ENCODE peak calls at places on chromosomes 13 and 19, in six cellular contexts. One of them, this sample, is unnamed.
A peak's percentile ranks its signal among the peaks of the same experiment; 100 is the strongest.

GRCh38 chr19:4988770-4989251 is 19.9 kb downstream of the KDM4B start:
- ATAC-seq in GM12878: no peak
- ATAC-seq in A549: peak; percentile 69
- ATAC-seq in upper lobe of left lung: peak; percentile 92
- ATAC-seq in HepG2: no peak
- ATAC-seq in K562: no peak
- ATAC-seq in this sample: peak; percentile 92

GRCh38 chr13:33927315-33927714 is 109.4 kb downstream of the RFC3 start:
- ATAC-seq in HepG2: no peak
- ATAC-seq in K562: no peak
- ATAC-seq in upper lobe of left lung: no peak
- ATAC-seq in A549: no peak
- ATAC-seq in GM12878: no peak
- ATAC-seq in this sample: peak; percentile 77

GRCh38 chr13:62158520-62158919 is 742.9 kb upstream of the PCDH20 start:
- ATAC-seq in GM12878: no peak
- ATAC-seq in HepG2: no peak
- ATAC-seq in upper lobe of left lung: no peak
- ATAC-seq in K562: no peak
- ATAC-seq in A549: no peak
- ATAC-seq in this sample: no peak

GRCh38 chr13:99218969-99219368 is 18.3 kb downstream of the UBAC2 start:
- ATAC-seq in GM12878: peak; percentile 67
- ATAC-seq in upper lobe of left lung: no peak
- ATAC-seq in HepG2: no peak
- ATAC-seq in A549: no peak
- ATAC-seq in K562: peak; percentile 52
- ATAC-seq in this sample: no peak

GRCh38 chr13:40637644-40638043 is 28.8 kb downstream of the FOXO1 start:
- ATAC-seq in upper lobe of left lung: peak; percentile 37
- ATAC-seq in A549: no peak
- ATAC-seq in GM12878: no peak
- ATAC-seq in HepG2: peak; percentile 55
- ATAC-seq in K562: no peak
- ATAC-seq in this sample: no peak

GRCh38 chr13:110689041-110689440 is 16.9 kb downstream of the CARS2 start:
- ATAC-seq in HepG2: no peak
- ATAC-seq in GM12878: no peak
- ATAC-seq in upper lobe of left lung: no peak
- ATAC-seq in K562: no peak
- ATAC-seq in A549: no peak
- ATAC-seq in this sample: no peak

GRCh38 chr13:40271931-40272775 is 394.3 kb downstream of the FOXO1 start:
- ATAC-seq in K562: no peak
- ATAC-seq in GM12878: no peak
- ATAC-seq in upper lobe of left lung: peak; percentile 81
- ATAC-seq in HepG2: no peak
- ATAC-seq in A549: peak; percentile 69
- ATAC-seq in this sample: peak; percentile 85

GRCh38 chr19:35908010-35908441 is at the start of gene TYROBP:
- ATAC-seq in upper lobe of left lung: peak; percentile 65
- ATAC-seq in A549: no peak
- ATAC-seq in HepG2: no peak
- ATAC-seq in GM12878: no peak
- ATAC-seq in K562: no peak
- ATAC-seq in this sample: no peak

GRCh38 chr13:46698910-46699460 is 98.0 kb downstream of the ESD start:
- ATAC-seq in GM12878: no peak
- ATAC-seq in K562: no peak
- ATAC-seq in A549: no peak
- ATAC-seq in HepG2: no peak
- ATAC-seq in upper lobe of left lung: no peak
- ATAC-seq in this sample: no peak

GRCh38 chr19:1285737-1286360 is at the start of gene EFNA2:
- ATAC-seq in upper lobe of left lung: no peak
- ATAC-seq in HepG2: no peak
- ATAC-seq in A549: no peak
- ATAC-seq in GM12878: no peak
- ATAC-seq in K562: no peak
- ATAC-seq in this sample: peak; percentile 12

GRCh38 chr13:81381560-81381959 is 1040.6 kb upstream of the SPRY2 start:
- ATAC-seq in A549: no peak
- ATAC-seq in GM12878: peak; percentile 74
- ATAC-seq in upper lobe of left lung: no peak
- ATAC-seq in HepG2: no peak
- ATAC-seq in K562: no peak
- ATAC-seq in this sample: no peak

GRCh38 chr19:38210458-38210987 is 13.5 kb downstream of the DPF1 start:
- ATAC-seq in upper lobe of left lung: peak; percentile 49
- ATAC-seq in K562: no peak
- ATAC-seq in HepG2: no peak
- ATAC-seq in A549: no peak
- ATAC-seq in GM12878: no peak
- ATAC-seq in this sample: no peak

GRCh38 chr19:46536391-46536790 is 40.7 kb upstream of the PNMA8B start:
- ATAC-seq in GM12878: no peak
- ATAC-seq in A549: no peak
- ATAC-seq in K562: no peak
- ATAC-seq in HepG2: no peak
- ATAC-seq in upper lobe of left lung: no peak
- ATAC-seq in this sample: no peak

GRCh38 chr19:41114132-41114531 is at the start of gene CYP2F1:
- ATAC-seq in HepG2: no peak
- ATAC-seq in K562: no peak
- ATAC-seq in upper lobe of left lung: no peak
- ATAC-seq in GM12878: no peak
- ATAC-seq in A549: no peak
- ATAC-seq in this sample: no peak

DNA sequence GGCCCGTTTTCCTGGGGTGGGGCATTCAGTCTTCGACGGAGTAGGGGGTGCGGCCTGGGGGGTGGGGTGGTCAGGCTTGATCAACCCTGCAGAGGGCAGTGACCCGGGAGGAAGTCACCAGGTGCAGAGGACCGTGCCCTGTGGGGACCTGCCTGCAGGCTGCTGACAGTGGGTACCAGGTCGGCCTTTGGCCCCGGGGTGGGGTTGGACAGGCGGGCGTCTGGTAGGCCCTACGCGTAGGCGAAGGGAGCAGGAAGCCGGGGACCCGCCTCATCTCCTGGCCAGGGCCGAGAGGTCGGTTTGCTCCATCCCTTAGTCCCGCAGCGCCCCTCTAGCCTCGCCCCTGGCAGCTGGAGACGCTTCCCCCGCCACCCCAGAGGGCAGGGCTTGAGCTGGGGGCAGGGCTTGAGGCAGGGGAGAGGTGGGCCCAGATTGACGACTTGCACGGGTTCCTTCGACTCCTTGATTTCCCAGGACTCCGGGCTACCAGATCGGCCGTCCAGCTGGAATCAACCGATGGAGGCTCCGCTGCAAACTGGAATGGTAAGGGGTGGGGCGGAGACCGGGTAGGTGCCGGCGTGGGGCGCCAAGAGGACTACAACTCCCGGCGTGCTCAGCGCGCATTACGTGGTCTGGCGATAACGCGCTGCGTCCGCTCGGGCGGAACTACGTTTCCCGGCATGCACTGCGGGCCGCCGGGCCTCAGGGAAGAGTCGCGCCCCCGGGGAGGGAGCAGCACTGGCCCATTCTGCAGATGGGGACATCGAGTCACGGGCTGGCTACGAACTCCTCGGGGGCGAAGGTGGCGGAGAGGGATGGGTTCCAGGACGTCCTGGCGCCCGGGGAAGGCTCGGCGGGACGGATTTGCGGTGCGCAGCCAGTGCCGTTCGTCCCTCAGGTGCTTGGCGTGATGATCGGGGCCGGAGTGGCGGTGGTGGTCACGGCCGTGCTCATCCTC is at the start of gene PNPLA6:
- ATAC-seq in GM12878: peak; percentile 86
- ATAC-seq in A549: peak; percentile 84
- ATAC-seq in K562: peak; percentile 89
- ATAC-seq in upper lobe of left lung: peak; percentile 93
- ATAC-seq in HepG2: peak; percentile 85
- ATAC-seq in this sample: peak; percentile 85
- TF ChIP-seq EP300 in GM12878: no peak
- TF ChIP-seq EP300 in A549: no peak
- TF ChIP-seq EP300 in K562: peak; percentile 11
- TF ChIP-seq EP300 in upper lobe of left lung: no peak
- TF ChIP-seq EP300 in HepG2: no peak
- TF ChIP-seq EP300 in this sample: no peak

GRCh38 chr19:17489392-17490030 is 19.2 kb downstream of the SLC27A1 start:
- ATAC-seq in upper lobe of left lung: peak; percentile 5
- ATAC-seq in A549: no peak
- ATAC-seq in GM12878: no peak
- ATAC-seq in HepG2: no peak
- ATAC-seq in K562: no peak
- ATAC-seq in this sample: no peak
- TF ChIP-seq CTCF in upper lobe of left lung: no peak
- TF ChIP-seq CTCF in A549: no peak
- TF ChIP-seq CTCF in GM12878: no peak
- TF ChIP-seq CTCF in HepG2: no peak
- TF ChIP-seq CTCF in K562: no peak
- TF ChIP-seq CTCF in this sample: no peak

GRCh38 chr19:57056972-57057371 is 62.8 kb upstream of the USP29 start:
- ATAC-seq in HepG2: no peak
- ATAC-seq in GM12878: no peak
- ATAC-seq in upper lobe of left lung: no peak
- ATAC-seq in A549: no peak
- ATAC-seq in K562: no peak
- ATAC-seq in this sample: peak; percentile 80
- TF ChIP-seq EP300 in HepG2: no peak
- TF ChIP-seq EP300 in GM12878: no peak
- TF ChIP-seq EP300 in upper lobe of left lung: no peak
- TF ChIP-seq EP300 in A549: no peak
- TF ChIP-seq EP300 in K562: no peak
- TF ChIP-seq EP300 in this sample: no peak

GRCh38 chr13:112443191-112444000 is 67.2 kb downstream of the SPACA7 start:
- ATAC-seq in upper lobe of left lung: no peak
- ATAC-seq in GM12878: peak; percentile 58
- ATAC-seq in A549: peak; percentile 74
- ATAC-seq in K562: peak; percentile 77
- ATAC-seq in HepG2: peak; percentile 68
- ATAC-seq in this sample: no peak
- TF ChIP-seq CTCF in upper lobe of left lung: no peak
- TF ChIP-seq CTCF in GM12878: no peak
- TF ChIP-seq CTCF in A549: no peak
- TF ChIP-seq CTCF in K562: peak; percentile 41
- TF ChIP-seq CTCF in HepG2: peak; percentile 45
- TF ChIP-seq CTCF in this sample: no peak

GRCh38 chr19:34404109-34404909 is at the start of gene PDCD2L:
- ATAC-seq in GM12878: peak; percentile 97
- ATAC-seq in K562: peak; percentile 96
- ATAC-seq in A549: peak; percentile 95
- ATAC-seq in upper lobe of left lung: peak; percentile 97
- ATAC-seq in HepG2: peak; percentile 92
- ATAC-seq in this sample: peak; percentile 92
- TF ChIP-seq EP300 in GM12878: no peak
- TF ChIP-seq EP300 in K562: no peak
- TF ChIP-seq EP300 in A549: no peak
- TF ChIP-seq EP300 in upper lobe of left lung: no peak
- TF ChIP-seq EP300 in HepG2: no peak
- TF ChIP-seq EP300 in this sample: no peak

GRCh38 chr19:12806242-12807131 is at the start of gene RNASEH2A:
- ATAC-seq in GM12878: peak; percentile 94
- ATAC-seq in upper lobe of left lung: peak; percentile 93
- ATAC-seq in A549: peak; percentile 99
- ATAC-seq in HepG2: peak; percentile 93
- ATAC-seq in K562: peak; percentile 95
- ATAC-seq in this sample: peak; percentile 91
- TF ChIP-seq CTCF in GM12878: no peak
- TF ChIP-seq CTCF in upper lobe of left lung: no peak
- TF ChIP-seq CTCF in A549: no peak
- TF ChIP-seq CTCF in HepG2: peak; percentile 22
- TF ChIP-seq CTCF in K562: peak; percentile 15
- TF ChIP-seq CTCF in this sample: no peak

GRCh38 chr13:53324656-53325055 is 296.0 kb downstream of the OLFM4 start:
- ATAC-seq in K562: no peak
- ATAC-seq in GM12878: no peak
- ATAC-seq in A549: no peak
- ATAC-seq in upper lobe of left lung: no peak
- ATAC-seq in HepG2: no peak
- ATAC-seq in this sample: no peak
- TF ChIP-seq EP300 in K562: no peak
- TF ChIP-seq EP300 in GM12878: no peak
- TF ChIP-seq EP300 in A549: no peak
- TF ChIP-seq EP300 in upper lobe of left lung: no peak
- TF ChIP-seq EP300 in HepG2: no peak
- TF ChIP-seq EP300 in this sample: no peak

GRCh38 chr19:10717356-10718204 is at the start of gene DNM2:
- ATAC-seq in HepG2: peak; percentile 95
- ATAC-seq in K562: peak; percentile 95
- ATAC-seq in GM12878: peak; percentile 93
- ATAC-seq in A549: peak; percentile 96
- ATAC-seq in upper lobe of left lung: peak; percentile 95
- ATAC-seq in this sample: peak; percentile 95
- TF ChIP-seq CTCF in HepG2: peak; percentile 95
- TF ChIP-seq CTCF in K562: peak; percentile 84
- TF ChIP-seq CTCF in GM12878: peak; percentile 89
- TF ChIP-seq CTCF in A549: peak; percentile 76
- TF ChIP-seq CTCF in upper lobe of left lung: peak; percentile 65
- TF ChIP-seq CTCF in this sample: peak; percentile 88